ENCODE peak calls at places on chromosomes 16 and 17, in six cellular contexts. E is PC-3, D is GM23248, Y is MM.1S, A is fibroblast of lung, K is HCT116. G is an unnamed sample.
A peak's percentile ranks its signal among the peaks of the same experiment; 100 is the strongest.

GRCh38 chr16:14205666-14206065 is 134.5 kb downstream of the MRTFB start:
- DNase-seq in E (no peak), K (no peak), Y (peak; percentile 83), A (no peak), D (no peak), G (no peak)

GRCh38 chr16:14427371-14427948 is 202.6 kb downstream of the PARN start:
- DNase-seq in D (peak; percentile 13), E (peak; percentile 16), K (no peak), A (peak; percentile 81), Y (no peak), G (peak; percentile 77)

GRCh38 chr16:87540072-87540976 is 47.5 kb upstream of the ZCCHC14 start:
- DNase-seq in E (no peak), D (peak; percentile 36), A (no peak), K (no peak), Y (no peak), G (no peak)

GRCh38 chr17:63854709-63855108 is 12.2 kb upstream of the SMARCD2 start:
- DNase-seq in D (no peak), A (no peak), K (no peak), Y (no peak), E (no peak), G (no peak)

GRCh38 chr16:67258160-67258835 is 9.5 kb downstream of the SLC9A5 start:
- DNase-seq in Y (no peak), E (no peak), D (no peak), K (no peak), A (no peak), G (no peak)

GRCh38 chr16:48053346-48053745 is 102.4 kb downstream of the ABCC12 start:
- DNase-seq in D (peak; percentile 14), Y (no peak), A (peak; percentile 82), E (peak; percentile 53), K (no peak), G (peak; percentile 75)

GRCh38 chr17:72392056-72393010 is 271.5 kb downstream of the SOX9 start:
- DNase-seq in A (peak; percentile 82), Y (peak; percentile 24), D (peak; percentile 89), K (no peak), E (peak; percentile 86), G (peak; percentile 75)

GRCh38 chr17:8022358-8023038 is 16.4 kb upstream of the ALOX15B start:
- DNase-seq in Y (no peak), E (no peak), A (peak; percentile 22), K (no peak), D (peak; percentile 45), G (no peak)

GRCh38 chr17:40542562-40543411 is 22.5 kb downstream of the CCR7 start:
- DNase-seq in Y (no peak), E (no peak), D (peak; percentile 96), A (peak; percentile 90), K (no peak), G (peak; percentile 91)

GRCh38 chr16:25747160-25747758 is 55.5 kb downstream of the HS3ST4 start:
- DNase-seq in D (peak; percentile 6), Y (peak; percentile 26), E (peak; percentile 2), A (no peak), K (no peak), G (no peak)

GRCh38 chr16:48617711-48618148 is 7.8 kb upstream of the N4BP1 start:
- DNase-seq in E (no peak), K (no peak), D (peak; percentile 78), Y (no peak), A (peak; percentile 79), G (peak; percentile 74)

GRCh38 chr17:47703191-47703591 is 9.2 kb downstream of the TBKBP1 start:
- DNase-seq in E (no peak), Y (no peak), A (no peak), D (no peak), K (no peak), G (no peak)

GRCh38 chr17:63150994-63151464 is 185.0 kb downstream of the TANC2 start:
- DNase-seq in Y (no peak), A (peak; percentile 73), E (no peak), K (no peak), D (peak; percentile 33), G (peak; percentile 68)

GRCh38 chr16:66414891-66415290 is 12.2 kb upstream of the BEAN1 start:
- DNase-seq in E (peak; percentile 9), Y (no peak), K (no peak), D (peak; percentile 80), A (peak; percentile 52), G (no peak)

GRCh38 chr17:8606415-8606814 is 24.1 kb downstream of the MYH10 start:
- DNase-seq in D (peak; percentile 42), A (no peak), K (no peak), Y (no peak), E (no peak), G (no peak)

GRCh38 chr16:30997000-30997886 is 12.2 kb downstream of the HSD3B7 start:
- DNase-seq in D (peak; percentile 92), A (peak; percentile 69), E (peak; percentile 68), Y (peak; percentile 52), K (peak; percentile 43), G (peak; percentile 45)

GRCh38 chr16:26645629-26646028 is 421.1 kb upstream of the C16orf82 start:
- DNase-seq in D (peak; percentile 10), A (no peak), K (no peak), Y (no peak), E (no peak), G (no peak)

GRCh38 chr16:65202461-65202860 is 80.6 kb upstream of the CDH11 start:
- DNase-seq in Y (no peak), D (peak; percentile 55), A (peak; percentile 80), K (no peak), E (peak; percentile 25), G (peak; percentile 77)

GRCh38 chr17:4672055-4672630 is 30.7 kb upstream of the ALOX15 start:
- DNase-seq in A (no peak), K (no peak), Y (no peak), E (no peak), D (no peak), G (no peak)

GRCh38 chr17:4673169-4673568 is 30.8 kb downstream of the PELP1 start:
- DNase-seq in A (no peak), D (no peak), Y (no peak), K (no peak), E (no peak), G (no peak)

GRCh38 chr17:4672726-4673125 is 31.2 kb downstream of the PELP1 start:
- DNase-seq in K (no peak), Y (no peak), D (no peak), A (no peak), E (no peak), G (no peak)

GRCh38 chr17:4675791-4676190 is 28.1 kb downstream of the PELP1 start:
- DNase-seq in D (no peak), A (no peak), Y (no peak), K (no peak), E (no peak), G (no peak)

GRCh38 chr17:4673986-4674770 is 29.8 kb downstream of the PELP1 start:
- DNase-seq in E (no peak), K (no peak), D (no peak), Y (no peak), A (no peak), G (no peak)
- H3K79me2 ChIP-seq in E (no peaks in the 10 kb centered on the region), K (peaks cover 1% of the 10 kb centered on the region), D (no peaks in the 10 kb centered on the region), Y (no peaks in the 10 kb centered on the region), A (no peaks in the 10 kb centered on the region), G (no peaks in the 10 kb centered on the region)

DNA sequence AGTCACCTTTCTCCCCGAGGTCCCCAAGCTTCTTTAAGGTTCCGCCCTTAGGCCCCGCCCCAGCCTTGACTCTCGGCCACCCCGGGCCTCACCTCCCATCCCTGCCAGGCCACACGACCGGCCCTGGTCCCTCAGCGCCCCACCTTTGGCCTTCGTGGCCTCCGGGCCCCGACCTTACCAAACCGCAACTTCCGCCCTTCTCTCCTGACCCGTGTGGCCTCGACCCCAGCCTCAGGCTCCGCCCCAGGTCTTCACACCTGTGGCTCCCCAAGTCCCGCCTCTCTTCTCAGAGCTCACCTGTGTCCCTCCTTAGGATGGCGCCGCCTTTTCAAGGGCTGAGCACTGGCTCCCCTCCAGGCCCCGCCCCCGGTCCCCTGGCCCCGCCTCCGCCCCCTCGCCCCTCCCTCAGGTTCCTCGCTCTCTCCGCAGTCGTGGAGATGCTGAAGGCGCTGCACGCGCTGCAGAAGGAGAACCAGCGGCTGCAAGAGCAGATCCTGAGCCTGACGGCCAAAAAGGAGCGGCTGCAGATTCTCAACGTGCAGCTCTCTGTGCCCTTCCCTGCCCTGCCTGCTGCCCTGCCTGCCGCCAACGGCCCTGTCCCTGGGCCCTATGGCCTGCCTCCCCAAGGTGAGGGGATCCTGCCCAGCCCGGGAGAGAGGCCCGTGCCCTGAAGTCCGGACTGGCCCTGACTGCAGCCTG is 10.0 kb upstream of the CISD3 start:
- DNase-seq in E (no peak), K (no peak), Y (no peak), A (no peak), D (no peak), G (no peak)
- TF ChIP-seq EZH2 in E (no peak), K (no peak), Y (no peak), A (no peak), D (no peak), G (no peak)

DNA sequence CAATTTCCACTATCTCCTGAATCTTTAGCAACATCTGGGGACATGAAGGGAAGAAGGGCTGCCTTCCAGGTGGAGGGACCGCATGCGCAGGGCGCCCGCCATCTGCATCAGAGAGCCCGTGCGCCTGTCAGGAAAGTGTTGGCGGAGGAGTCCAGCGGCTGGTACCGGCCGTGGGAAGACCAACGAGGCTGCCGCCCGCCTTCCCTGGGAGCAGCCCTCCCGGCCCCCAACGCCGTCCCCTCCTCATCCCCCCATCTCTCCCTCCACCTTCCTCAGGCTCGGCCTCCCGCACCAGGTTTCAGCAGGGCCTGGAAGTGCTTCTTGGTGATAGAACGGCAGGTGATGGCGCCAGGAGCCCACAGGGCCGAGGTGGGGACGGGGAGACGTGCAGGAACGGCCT is 8.8 kb downstream of the CLCN7 start:
- DNase-seq in A (no peak), D (no peak), Y (no peak), E (no peak), K (no peak), G (no peak)
- H3K79me2 ChIP-seq in A (peaks cover 19% of the 10 kb centered on the region), D (peaks cover 41% of the 10 kb centered on the region), Y (peaks cover 44% of the 10 kb centered on the region), E (peaks cover 17% of the 10 kb centered on the region), K (peaks cover 25% of the 10 kb centered on the region), G (peaks cover 53% of the 10 kb centered on the region)

GRCh38 chr16:82627811-82628339 is 1.1 kb downstream of the CDH13 start:
- DNase-seq in Y (no peak), A (peak; percentile 41), D (peak; percentile 68), K (no peak), E (peak; percentile 51), G (no peak)
- TF ChIP-seq EZH2 in Y (no peak), A (no peak), D (no peak), K (no peak), E (no peak), G (no peak)

G was measured in astrocyte.